ENCODE peak calls at places on chromosome 1, in four cellular contexts. Z, N, G and O are unnamed samples.

GRCh38 chr1:70509996-70510876 is 99.2 kb downstream of the CTH start:
- DNase-seq in N (no peak), G (no peak), Z (peak; percentile 91), O (no peak)

GRCh38 chr1:205245096-205245495 is 17.4 kb downstream of the TMCC2 start:
- DNase-seq in G (no peak), N (no peak), Z (no peak), O (no peak)

GRCh38 chr1:169538998-169539871 is 47.0 kb downstream of the F5 start:
- DNase-seq in N (no peak), Z (peak; percentile 91), G (no peak), O (no peak)

GRCh38 chr1:184650177-184650866 is 104.3 kb downstream of the EDEM3 start:
- DNase-seq in N (no peak), G (no peak), Z (no peak), O (no peak)

GRCh38 chr1:4173731-4174130 is 273.7 kb upstream of the C1orf174 start:
- DNase-seq in N (no peak), G (no peak), Z (no peak), O (no peak)

GRCh38 chr1:55257958-55258357 is 42.8 kb upstream of the USP24 start:
- DNase-seq in G (peak; percentile 15), Z (no peak), N (no peak), O (no peak)

GRCh38 chr1:212401838-212402582 is 12.7 kb downstream of the PACC1 start:
- DNase-seq in G (no peak), Z (peak; percentile 57), N (no peak), O (no peak)

GRCh38 chr1:109306832-109307362 is at the start of gene MYBPHL:
- DNase-seq in N (no peak), Z (no peak), G (no peak), O (no peak)

GRCh38 chr1:156852414-156852874 is 6.5 kb downstream of the INSRR start:
- DNase-seq in Z (peak; percentile 29), N (peak; percentile 39), G (no peak), O (peak; percentile 19)